ENCODE peak calls at places on chromosomes 2 and 18, in six cellular contexts. F, D, O, B, G and T are unnamed samples.

GRCh38 chr2:6237261-6237660 is 545.1 kb downstream of the SOX11 start:
- DNase-seq in G (no peak), D (no peak), O (no peak), F (no peak), B (no peak), T (no peak)

GRCh38 chr2:127347000-127347399 is 40.8 kb downstream of the MAP3K2 start:
- DNase-seq in G (no peak), B (no peak), F (no peak), D (no peak), O (no peak), T (no peak)

GRCh38 chr18:712401-713134 is at the start of gene ENOSF1:
- DNase-seq in O (peak), D (no peak), F (peak), B (peak), G (peak), T (peak)

GRCh38 chr2:8314063-8314462 is 367.8 kb upstream of the ID2 start:
- DNase-seq in D (no peak), F (no peak), B (no peak), G (no peak), O (no peak), T (no peak)

GRCh38 chr2:31922542-31923408 is 88.0 kb downstream of the MEMO1 start:
- DNase-seq in G (no peak), F (peak), B (no peak), O (no peak), D (no peak), T (no peak)

GRCh38 chr2:121052507-121052906 is 232.5 kb downstream of the TFCP2L1 start:
- DNase-seq in G (no peak), F (no peak), B (no peak), O (no peak), D (no peak), T (no peak)

GRCh38 chr2:217945530-217945929 is 57.3 kb downstream of the TNS1 start:
- DNase-seq in G (no peak), O (no peak), F (no peak), D (no peak), B (no peak), T (no peak)

GRCh38 chr2:74690571-74690970 is 36.5 kb downstream of the SEMA4F start:
- DNase-seq in F (peak), B (no peak), O (no peak), D (peak), G (peak), T (no peak)

GRCh38 chr2:231033147-231034132 is 3.9 kb upstream of the C2orf72 start:
- DNase-seq in B (no peak), G (no peak), F (no peak), D (no peak), O (no peak), T (no peak)

GRCh38 chr2:203623104-203623503 is 83.3 kb upstream of the CD28 start:
- DNase-seq in D (peak), G (peak), B (no peak), F (no peak), O (no peak), T (no peak)

GRCh38 chr18:3246636-3247242 is 862 bp upstream of the MYL12A start:
- DNase-seq in B (no peak), D (no peak), O (no peak), F (no peak), G (peak), T (no peak)

GRCh38 chr2:176092270-176093144 is at the start of gene HOXD13:
- DNase-seq in D (no peak), B (no peak), F (no peak), O (no peak), G (no peak), T (no peak)

GRCh38 chr2:225399509-225399908 is at the start of gene NYAP2:
- DNase-seq in O (no peak), G (no peak), B (no peak), D (no peak), F (no peak), T (no peak)

GRCh38 chr2:134190062-134190806 is 63.6 kb upstream of the MGAT5 start:
- DNase-seq in O (no peak), F (no peak), B (no peak), D (no peak), G (no peak), T (no peak)

GRCh38 chr2:37782721-37783438 is 111.4 kb upstream of the CDC42EP3 start:
- DNase-seq in D (no peak), B (no peak), O (no peak), F (no peak), G (peak), T (no peak)

GRCh38 chr2:220432645-220433044 is 805.2 kb downstream of the SLC4A3 start:
- DNase-seq in D (no peak), G (no peak), B (no peak), O (no peak), F (no peak), T (no peak)

GRCh38 chr18:21735452-21736015 is 5.1 kb upstream of the MIB1 start:
- DNase-seq in G (peak), O (no peak), F (no peak), D (no peak), B (no peak), T (peak)